ENCODE peak calls at places on chromosomes 12 and 14, in ten cellular contexts. E is effector CD8-positive, alpha-beta T cell; M is HEK293T; D is PC-3; H is T follicular helper cell; X is amniotic stem cell; B is NCI-H69; U is RWPE1; N is activated T-cell treated with anti-CD3 and anti-CD28 coated beads for 48 hours; F is tibial artery. I is an unnamed sample.

GRCh38 chr12:93287152-93287551 is 90.6 kb upstream of the NUDT4 start:
- DNase-seq in E (no peak), M (no peak), D (no peak), H (no peak), X (no peak), B (no peak), U (no peak), N (no peak), F (no peak), I (no peak)

GRCh38 chr14:101956179-101956885 is 8.0 kb upstream of the DYNC1H1 start:
- DNase-seq in E (no peak), M (no peak), D (no peak), H (no peak), X (no peak), B (no peak), U (no peak), N (no peak), F (no peak), I (no peak)

GRCh38 chr12:115404761-115405470 is 720.9 kb upstream of the TBX3 start:
- DNase-seq in E (no peak), M (no peak), D (peak), H (no peak), X (peak), B (no peak), U (peak), N (no peak), F (no peak), I (peak)

GRCh38 chr14:54650331-54651017 is 83.5 kb downstream of the SAMD4A start:
- DNase-seq in E (no peak), M (no peak), D (peak), H (no peak), X (no peak), B (no peak), U (no peak), N (no peak), F (peak), I (peak)

GRCh38 chr14:61703342-61704129 is 8.2 kb downstream of the HIF1A start:
- DNase-seq in E (no peak), M (no peak), D (no peak), H (no peak), X (no peak), B (no peak), U (no peak), N (no peak), F (no peak), I (no peak)

GRCh38 chr14:65832431-65833253 is 420.1 kb downstream of the FUT8 start:
- DNase-seq in E (no peak), M (peak), D (peak), H (no peak), X (no peak), B (peak), U (no peak), N (no peak), F (peak), I (no peak)

GRCh38 chr12:94263905-94264655 is 115.7 kb downstream of the PLXNC1 start:
- DNase-seq in E (no peak), M (no peak), D (no peak), H (no peak), X (no peak), B (no peak), U (no peak), N (no peak), F (no peak), I (no peak)

GRCh38 chr12:107379852-107380567 is 286.7 kb upstream of the CRY1 start:
- DNase-seq in E (no peak), M (peak), D (peak), H (no peak), X (no peak), B (peak), U (peak), N (no peak), F (no peak), I (no peak)

GRCh38 chr12:4813741-4814140 is 93.5 kb downstream of the GALNT8 start:
- DNase-seq in E (no peak), M (no peak), D (no peak), H (no peak), X (no peak), B (peak), U (no peak), N (no peak), F (no peak), I (no peak)

GRCh38 chr12:132610051-132610759 is at the start of gene LRCOL1:
- DNase-seq in E (no peak), M (no peak), D (no peak), H (no peak), X (no peak), B (peak), U (no peak), N (no peak), F (no peak), I (no peak)

GRCh38 chr12:127779301-127780045 is 487.5 kb upstream of the TMEM132C start:
- DNase-seq in E (no peak), M (no peak), D (peak), H (no peak), X (no peak), B (no peak), U (no peak), N (no peak), F (no peak), I (no peak)

GRCh38 chr14:28763914-28764848 is 2.4 kb upstream of the FOXG1 start:
- DNase-seq in E (no peak), M (peak), D (peak), H (no peak), X (no peak), B (peak), U (no peak), N (no peak), F (no peak), I (no peak)

GRCh38 chr14:89117017-89117416 is 292.6 kb downstream of the TTC8 start:
- DNase-seq in E (no peak), M (no peak), D (no peak), H (no peak), X (no peak), B (peak), U (no peak), N (no peak), F (no peak), I (no peak)

GRCh38 chr12:87866602-87867292 is 162.5 kb downstream of the C12orf50 start:
- DNase-seq in E (no peak), M (peak), D (peak), H (no peak), X (no peak), B (peak), U (peak), N (no peak), F (no peak), I (no peak)

GRCh38 chr14:60151715-60152114 is 13.5 kb downstream of the DHRS7 start:
- DNase-seq in E (peak), M (no peak), D (peak), H (peak), X (peak), B (peak), U (peak), N (peak), F (peak), I (peak)

GRCh38 chr12:116538682-116539264 is 20.4 kb upstream of the MAP1LC3B2 start:
- DNase-seq in E (no peak), M (no peak), D (no peak), H (no peak), X (no peak), B (no peak), U (no peak), N (no peak), F (no peak), I (no peak)

GRCh38 chr14:47044841-47045240 is 393.3 kb upstream of the RPL10L start:
- DNase-seq in E (no peak), M (peak), D (peak), H (no peak), X (no peak), B (peak), U (no peak), N (no peak), F (no peak), I (no peak)

GRCh38 chr12:125331342-125332052 is 266.3 kb downstream of the AACS start:
- DNase-seq in E (no peak), M (no peak), D (no peak), H (no peak), X (no peak), B (no peak), U (peak), N (no peak), F (no peak), I (no peak)

GRCh38 chr14:24403294-24404013 is 4.7 kb downstream of the NYNRIN start:
- DNase-seq in E (no peak), M (no peak), D (peak), H (no peak), X (no peak), B (no peak), U (no peak), N (no peak), F (no peak), I (no peak)

GRCh38 chr12:26661399-26661798 is 171.6 kb downstream of the ITPR2 start:
- DNase-seq in E (no peak), M (no peak), D (no peak), H (no peak), X (no peak), B (no peak), U (no peak), N (no peak), F (no peak), I (no peak)

GRCh38 chr14:59428581-59429012 is 36.6 kb downstream of the GPR135 start:
- DNase-seq in E (no peak), M (no peak), D (peak), H (no peak), X (no peak), B (no peak), U (peak), N (no peak), F (no peak), I (no peak)

GRCh38 chr14:74240794-74241610 is 1.8 kb downstream of the VSX2 start:
- DNase-seq in E (no peak), M (no peak), D (no peak), H (no peak), X (no peak), B (peak), U (no peak), N (no peak), F (no peak), I (no peak)

GRCh38 chr12:42070056-42070455 is 74.6 kb downstream of the GXYLT1 start:
- DNase-seq in E (no peak), M (no peak), D (no peak), H (no peak), X (no peak), B (no peak), U (no peak), N (no peak), F (no peak), I (no peak)

GRCh38 chr14:34875031-34875922 is at the start of gene BAZ1A:
- DNase-seq in E (peak), M (peak), D (peak), H (peak), X (peak), B (peak), U (peak), N (peak), F (peak), I (no peak)

GRCh38 chr12:62969695-62970094 is 34.7 kb upstream of the PPM1H start:
- DNase-seq in E (no peak), M (no peak), D (no peak), H (no peak), X (no peak), B (no peak), U (no peak), N (no peak), F (no peak), I (no peak)

GRCh38 chr12:24993756-24994155 is 44.9 kb upstream of the BCAT1 start:
- DNase-seq in E (no peak), M (no peak), D (no peak), H (no peak), X (no peak), B (peak), U (no peak), N (no peak), F (no peak), I (no peak)

GRCh38 chr12:122421263-122421814 is 1.1 kb downstream of the CLIP1 start:
- DNase-seq in E (no peak), M (peak), D (peak), H (no peak), X (no peak), B (peak), U (peak), N (no peak), F (peak), I (no peak)

GRCh38 chr12:13208533-13209278 is 12.2 kb downstream of the EMP1 start:
- DNase-seq in E (no peak), M (no peak), D (peak), H (no peak), X (no peak), B (peak), U (no peak), N (no peak), F (no peak), I (no peak)

GRCh38 chr14:72544615-72545387 is 349.1 kb downstream of the DPF3 start:
- DNase-seq in E (no peak), M (no peak), D (no peak), H (no peak), X (no peak), B (peak), U (no peak), N (no peak), F (no peak), I (no peak)